ENCODE peak calls at places on chromosomes 16 and 17, in nine cellular contexts. One of them, this sample, is unnamed.

GRCh38 chr17:6018788-6019187 is 51.4 kb upstream of the WSCD1 start:
- DNase-seq in LoVo: no peak
- DNase-seq in G401: no peak
- DNase-seq in GM04504: no peak
- DNase-seq in EH: no peak
- DNase-seq in astrocyte of the spinal cord: no peak
- DNase-seq in cardiac fibroblast: no peak
- DNase-seq in mucosa of descending colon: no peak
- DNase-seq in esophagus squamous epithelium: no peak
- DNase-seq in this sample: no peak

GRCh38 chr16:4634768-4635167 is 10.1 kb downstream of the MGRN1 start:
- DNase-seq in LoVo: no peak
- DNase-seq in G401: no peak
- DNase-seq in GM04504: no peak
- DNase-seq in EH: no peak
- DNase-seq in astrocyte of the spinal cord: no peak
- DNase-seq in cardiac fibroblast: no peak
- DNase-seq in mucosa of descending colon: no peak
- DNase-seq in esophagus squamous epithelium: no peak
- DNase-seq in this sample: no peak

GRCh38 chr17:79992657-79993389 is 42.8 kb downstream of the TBC1D16 start:
- DNase-seq in LoVo: no peak
- DNase-seq in G401: no peak
- DNase-seq in GM04504: no peak
- DNase-seq in EH: no peak
- DNase-seq in astrocyte of the spinal cord: no peak
- DNase-seq in cardiac fibroblast: no peak
- DNase-seq in mucosa of descending colon: no peak
- DNase-seq in esophagus squamous epithelium: no peak
- DNase-seq in this sample: no peak

GRCh38 chr16:24858219-24859041 is 12.7 kb downstream of the SLC5A11 start:
- DNase-seq in LoVo: peak
- DNase-seq in G401: no peak
- DNase-seq in GM04504: peak
- DNase-seq in EH: peak
- DNase-seq in astrocyte of the spinal cord: peak
- DNase-seq in cardiac fibroblast: peak
- DNase-seq in mucosa of descending colon: no peak
- DNase-seq in esophagus squamous epithelium: no peak
- DNase-seq in this sample: no peak

GRCh38 chr16:5059386-5060072 is 6.2 kb downstream of the C16orf89 start:
- DNase-seq in LoVo: no peak
- DNase-seq in G401: no peak
- DNase-seq in GM04504: no peak
- DNase-seq in EH: no peak
- DNase-seq in astrocyte of the spinal cord: no peak
- DNase-seq in cardiac fibroblast: no peak
- DNase-seq in mucosa of descending colon: no peak
- DNase-seq in esophagus squamous epithelium: no peak
- DNase-seq in this sample: no peak

GRCh38 chr16:51938861-51939260 is 608.1 kb downstream of the TOX3 start:
- DNase-seq in LoVo: no peak
- DNase-seq in G401: no peak
- DNase-seq in GM04504: no peak
- DNase-seq in EH: no peak
- DNase-seq in astrocyte of the spinal cord: no peak
- DNase-seq in cardiac fibroblast: no peak
- DNase-seq in mucosa of descending colon: no peak
- DNase-seq in esophagus squamous epithelium: no peak
- DNase-seq in this sample: no peak

GRCh38 chr17:14150604-14151003 is 81.3 kb downstream of the COX10 start:
- DNase-seq in LoVo: no peak
- DNase-seq in G401: peak
- DNase-seq in GM04504: no peak
- DNase-seq in EH: no peak
- DNase-seq in astrocyte of the spinal cord: no peak
- DNase-seq in cardiac fibroblast: no peak
- DNase-seq in mucosa of descending colon: no peak
- DNase-seq in esophagus squamous epithelium: no peak
- DNase-seq in this sample: no peak

GRCh38 chr16:88840589-88841215 is 16.0 kb downstream of the GALNS start:
- DNase-seq in LoVo: no peak
- DNase-seq in G401: no peak
- DNase-seq in GM04504: no peak
- DNase-seq in EH: no peak
- DNase-seq in astrocyte of the spinal cord: no peak
- DNase-seq in cardiac fibroblast: no peak
- DNase-seq in mucosa of descending colon: no peak
- DNase-seq in esophagus squamous epithelium: no peak
- DNase-seq in this sample: no peak

GRCh38 chr16:23902223-23903000 is 66.6 kb downstream of the PRKCB start:
- DNase-seq in LoVo: no peak
- DNase-seq in G401: no peak
- DNase-seq in GM04504: no peak
- DNase-seq in EH: no peak
- DNase-seq in astrocyte of the spinal cord: no peak
- DNase-seq in cardiac fibroblast: no peak
- DNase-seq in mucosa of descending colon: no peak
- DNase-seq in esophagus squamous epithelium: no peak
- DNase-seq in this sample: no peak

GRCh38 chr16:24962747-24963146 is 52.4 kb downstream of the ARHGAP17 start:
- DNase-seq in LoVo: no peak
- DNase-seq in G401: no peak
- DNase-seq in GM04504: no peak
- DNase-seq in EH: no peak
- DNase-seq in astrocyte of the spinal cord: no peak
- DNase-seq in cardiac fibroblast: no peak
- DNase-seq in mucosa of descending colon: no peak
- DNase-seq in esophagus squamous epithelium: no peak
- DNase-seq in this sample: no peak

GRCh38 chr17:19398301-19399181 is 11.6 kb upstream of the MFAP4 start:
- DNase-seq in LoVo: peak
- DNase-seq in G401: no peak
- DNase-seq in GM04504: no peak
- DNase-seq in EH: peak
- DNase-seq in astrocyte of the spinal cord: peak
- DNase-seq in cardiac fibroblast: peak
- DNase-seq in mucosa of descending colon: peak
- DNase-seq in esophagus squamous epithelium: no peak
- DNase-seq in this sample: peak

GRCh38 chr17:64357191-64357981 is 33.3 kb downstream of the PECAM1 start:
- DNase-seq in LoVo: no peak
- DNase-seq in G401: peak
- DNase-seq in GM04504: peak
- DNase-seq in EH: peak
- DNase-seq in astrocyte of the spinal cord: no peak
- DNase-seq in cardiac fibroblast: peak
- DNase-seq in mucosa of descending colon: no peak
- DNase-seq in esophagus squamous epithelium: no peak
- DNase-seq in this sample: no peak

GRCh38 chr17:411416-412120 is 59.0 kb upstream of the RPH3AL start:
- DNase-seq in LoVo: no peak
- DNase-seq in G401: peak
- DNase-seq in GM04504: no peak
- DNase-seq in EH: no peak
- DNase-seq in astrocyte of the spinal cord: no peak
- DNase-seq in cardiac fibroblast: no peak
- DNase-seq in mucosa of descending colon: no peak
- DNase-seq in esophagus squamous epithelium: no peak
- DNase-seq in this sample: no peak

GRCh38 chr16:24635900-24636610 is 93.4 kb upstream of the TNRC6A start:
- DNase-seq in LoVo: peak
- DNase-seq in G401: peak
- DNase-seq in GM04504: peak
- DNase-seq in EH: peak
- DNase-seq in astrocyte of the spinal cord: peak
- DNase-seq in cardiac fibroblast: peak
- DNase-seq in mucosa of descending colon: peak
- DNase-seq in esophagus squamous epithelium: no peak
- DNase-seq in this sample: no peak

GRCh38 chr16:84933774-84934571 is 77.4 kb downstream of the ZDHHC7 start:
- DNase-seq in LoVo: no peak
- DNase-seq in G401: peak
- DNase-seq in GM04504: no peak
- DNase-seq in EH: peak
- DNase-seq in astrocyte of the spinal cord: no peak
- DNase-seq in cardiac fibroblast: peak
- DNase-seq in mucosa of descending colon: no peak
- DNase-seq in esophagus squamous epithelium: no peak
- DNase-seq in this sample: no peak

GRCh38 chr16:3119286-3119685 is 6.9 kb downstream of the ZNF205 start:
- DNase-seq in LoVo: no peak
- DNase-seq in G401: no peak
- DNase-seq in GM04504: no peak
- DNase-seq in EH: no peak
- DNase-seq in astrocyte of the spinal cord: no peak
- DNase-seq in cardiac fibroblast: no peak
- DNase-seq in mucosa of descending colon: no peak
- DNase-seq in esophagus squamous epithelium: no peak
- DNase-seq in this sample: no peak

GRCh38 chr17:38599398-38599856 is 6.3 kb downstream of the SRCIN1 start:
- DNase-seq in LoVo: no peak
- DNase-seq in G401: peak
- DNase-seq in GM04504: no peak
- DNase-seq in EH: no peak
- DNase-seq in astrocyte of the spinal cord: no peak
- DNase-seq in cardiac fibroblast: no peak
- DNase-seq in mucosa of descending colon: no peak
- DNase-seq in esophagus squamous epithelium: no peak
- DNase-seq in this sample: no peak

GRCh38 chr16:87853411-87854052 is 15.8 kb downstream of the SLC7A5 start:
- DNase-seq in LoVo: peak
- DNase-seq in G401: peak
- DNase-seq in GM04504: peak
- DNase-seq in EH: peak
- DNase-seq in astrocyte of the spinal cord: peak
- DNase-seq in cardiac fibroblast: peak
- DNase-seq in mucosa of descending colon: peak
- DNase-seq in esophagus squamous epithelium: peak
- DNase-seq in this sample: peak

GRCh38 chr17:51651513-51652298 is 391.4 kb downstream of the UTP18 start:
- DNase-seq in LoVo: no peak
- DNase-seq in G401: no peak
- DNase-seq in GM04504: no peak
- DNase-seq in EH: no peak
- DNase-seq in astrocyte of the spinal cord: no peak
- DNase-seq in cardiac fibroblast: no peak
- DNase-seq in mucosa of descending colon: no peak
- DNase-seq in esophagus squamous epithelium: no peak
- DNase-seq in this sample: no peak

GRCh38 chr17:29949708-29950107 is 8.3 kb downstream of the EFCAB5 start:
- DNase-seq in LoVo: no peak
- DNase-seq in G401: no peak
- DNase-seq in GM04504: no peak
- DNase-seq in EH: no peak
- DNase-seq in astrocyte of the spinal cord: no peak
- DNase-seq in cardiac fibroblast: no peak
- DNase-seq in mucosa of descending colon: no peak
- DNase-seq in esophagus squamous epithelium: no peak
- DNase-seq in this sample: peak

GRCh38 chr16:16041196-16041892 is 91.9 kb downstream of the ABCC1 start:
- DNase-seq in LoVo: no peak
- DNase-seq in G401: no peak
- DNase-seq in GM04504: no peak
- DNase-seq in EH: no peak
- DNase-seq in astrocyte of the spinal cord: no peak
- DNase-seq in cardiac fibroblast: no peak
- DNase-seq in mucosa of descending colon: no peak
- DNase-seq in esophagus squamous epithelium: no peak
- DNase-seq in this sample: no peak

This sample was measured in NCI-H1436.